ENCODE peak calls at places on chromosomes 6 and 20, in ten cellular contexts. One of them, this sample, is unnamed.
A peak's percentile ranks its signal among the peaks of the same experiment; 100 is the strongest.

GRCh38 chr6:4466769-4467480 is 309.3 kb upstream of the CDYL start:
- DNase-seq in sigmoid colon: no peak
- DNase-seq in HCT116: no peak
- DNase-seq in HL-60: no peak
- DNase-seq in H1: no peak
- DNase-seq in stomach: no peak
- DNase-seq in K562: peak; percentile 19
- DNase-seq in GM23338: no peak
- DNase-seq in suprapubic skin: no peak
- DNase-seq in prostate gland: no peak
- DNase-seq in this sample: no peak

GRCh38 chr6:28258877-28259777 is at the start of gene NKAPL:
- DNase-seq in sigmoid colon: peak; percentile 93
- DNase-seq in HCT116: no peak
- DNase-seq in HL-60: no peak
- DNase-seq in H1: peak; percentile 43
- DNase-seq in stomach: peak; percentile 65
- DNase-seq in K562: no peak
- DNase-seq in GM23338: peak; percentile 61
- DNase-seq in suprapubic skin: peak; percentile 86
- DNase-seq in prostate gland: no peak
- DNase-seq in this sample: peak; percentile 61

GRCh38 chr20:36153754-36154695 is 515 bp upstream of the EPB41L1 start:
- DNase-seq in sigmoid colon: peak; percentile 92
- DNase-seq in HCT116: no peak
- DNase-seq in HL-60: no peak
- DNase-seq in H1: peak; percentile 85
- DNase-seq in stomach: peak; percentile 91
- DNase-seq in K562: peak; percentile 56
- DNase-seq in GM23338: peak; percentile 86
- DNase-seq in suprapubic skin: peak; percentile 89
- DNase-seq in prostate gland: peak; percentile 89
- DNase-seq in this sample: peak; percentile 80

GRCh38 chr6:70281923-70282902 is 20.7 kb downstream of the COL9A1 start:
- DNase-seq in sigmoid colon: no peak
- DNase-seq in HCT116: no peak
- DNase-seq in HL-60: no peak
- DNase-seq in H1: peak; percentile 78
- DNase-seq in stomach: no peak
- DNase-seq in K562: peak; percentile 80
- DNase-seq in GM23338: peak; percentile 81
- DNase-seq in suprapubic skin: no peak
- DNase-seq in prostate gland: no peak
- DNase-seq in this sample: no peak

GRCh38 chr20:47809561-47809960 is 24.3 kb upstream of the SULF2 start:
- DNase-seq in sigmoid colon: peak; percentile 39
- DNase-seq in HCT116: no peak
- DNase-seq in HL-60: no peak
- DNase-seq in H1: no peak
- DNase-seq in stomach: no peak
- DNase-seq in K562: no peak
- DNase-seq in GM23338: no peak
- DNase-seq in suprapubic skin: no peak
- DNase-seq in prostate gland: no peak
- DNase-seq in this sample: no peak

GRCh38 chr6:137666202-137666774 is 172.1 kb upstream of the OLIG3 start:
- DNase-seq in sigmoid colon: no peak
- DNase-seq in HCT116: no peak
- DNase-seq in HL-60: no peak
- DNase-seq in H1: no peak
- DNase-seq in stomach: no peak
- DNase-seq in K562: no peak
- DNase-seq in GM23338: no peak
- DNase-seq in suprapubic skin: no peak
- DNase-seq in prostate gland: no peak
- DNase-seq in this sample: no peak

GRCh38 chr20:48052492-48052870 is 267.2 kb upstream of the SULF2 start:
- DNase-seq in sigmoid colon: no peak
- DNase-seq in HCT116: no peak
- DNase-seq in HL-60: no peak
- DNase-seq in H1: no peak
- DNase-seq in stomach: no peak
- DNase-seq in K562: no peak
- DNase-seq in GM23338: no peak
- DNase-seq in suprapubic skin: no peak
- DNase-seq in prostate gland: no peak
- DNase-seq in this sample: no peak

GRCh38 chr20:9300080-9300479 is 214.3 kb upstream of the LAMP5 start:
- DNase-seq in sigmoid colon: no peak
- DNase-seq in HCT116: no peak
- DNase-seq in HL-60: no peak
- DNase-seq in H1: no peak
- DNase-seq in stomach: no peak
- DNase-seq in K562: no peak
- DNase-seq in GM23338: no peak
- DNase-seq in suprapubic skin: no peak
- DNase-seq in prostate gland: no peak
- DNase-seq in this sample: no peak

GRCh38 chr6:21856844-21857243 is 263.3 kb downstream of the SOX4 start:
- DNase-seq in sigmoid colon: no peak
- DNase-seq in HCT116: no peak
- DNase-seq in HL-60: peak; percentile 64
- DNase-seq in H1: no peak
- DNase-seq in stomach: no peak
- DNase-seq in K562: no peak
- DNase-seq in GM23338: no peak
- DNase-seq in suprapubic skin: no peak
- DNase-seq in prostate gland: no peak
- DNase-seq in this sample: no peak

GRCh38 chr6:129615496-129615895 is 94.5 kb downstream of the ARHGAP18 start:
- DNase-seq in sigmoid colon: no peak
- DNase-seq in HCT116: no peak
- DNase-seq in HL-60: no peak
- DNase-seq in H1: no peak
- DNase-seq in stomach: no peak
- DNase-seq in K562: no peak
- DNase-seq in GM23338: no peak
- DNase-seq in suprapubic skin: no peak
- DNase-seq in prostate gland: no peak
- DNase-seq in this sample: no peak

GRCh38 chr6:12208190-12208589 is 82.0 kb upstream of the EDN1 start:
- DNase-seq in sigmoid colon: no peak
- DNase-seq in HCT116: no peak
- DNase-seq in HL-60: peak; percentile 92
- DNase-seq in H1: no peak
- DNase-seq in stomach: peak; percentile 27
- DNase-seq in K562: no peak
- DNase-seq in GM23338: no peak
- DNase-seq in suprapubic skin: no peak
- DNase-seq in prostate gland: no peak
- DNase-seq in this sample: no peak

DNA sequence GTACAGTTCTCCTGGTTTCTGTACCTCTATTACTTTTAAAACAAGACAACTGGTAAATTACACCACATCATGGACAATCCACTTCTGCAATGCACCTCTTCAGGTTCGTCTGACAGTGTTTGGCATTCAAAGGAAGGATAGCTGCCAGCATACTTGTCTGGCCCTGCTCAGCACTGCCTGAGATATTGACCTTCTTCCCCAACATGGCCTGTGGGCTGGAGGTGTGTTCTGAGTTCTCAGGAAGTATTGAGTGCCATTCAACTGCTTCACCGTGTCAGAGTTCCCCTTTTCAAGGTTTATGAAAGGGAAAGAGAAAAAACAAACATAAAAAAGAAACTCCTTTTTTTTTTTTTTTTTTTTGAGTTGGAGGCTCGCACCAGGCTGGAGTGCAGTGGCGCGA is 267.9 kb upstream of the SASH1 start:
- DNase-seq in sigmoid colon: no peak
- DNase-seq in HCT116: no peak
- DNase-seq in HL-60: no peak
- DNase-seq in H1: no peak
- DNase-seq in stomach: no peak
- DNase-seq in K562: no peak
- DNase-seq in GM23338: no peak
- DNase-seq in suprapubic skin: no peak
- DNase-seq in prostate gland: peak; percentile 6
- DNase-seq in this sample: peak; percentile 64
- TF ChIP-seq POLR2AphosphoS5 in sigmoid colon: no peak
- TF ChIP-seq POLR2AphosphoS5 in HCT116: no peak
- TF ChIP-seq POLR2AphosphoS5 in HL-60: no peak
- TF ChIP-seq POLR2AphosphoS5 in H1: no peak
- TF ChIP-seq POLR2AphosphoS5 in stomach: no peak
- TF ChIP-seq POLR2AphosphoS5 in K562: no peak
- TF ChIP-seq POLR2AphosphoS5 in GM23338: no peak
- TF ChIP-seq POLR2AphosphoS5 in suprapubic skin: no peak
- TF ChIP-seq POLR2AphosphoS5 in prostate gland: no peak
- TF ChIP-seq POLR2AphosphoS5 in this sample: no peak

GRCh38 chr6:18122128-18123093 is at the start of gene NHLRC1:
- DNase-seq in sigmoid colon: peak; percentile 95
- DNase-seq in HCT116: no peak
- DNase-seq in HL-60: peak; percentile 78
- DNase-seq in H1: peak; percentile 87
- DNase-seq in stomach: peak; percentile 91
- DNase-seq in K562: no peak
- DNase-seq in GM23338: peak; percentile 92
- DNase-seq in suprapubic skin: peak; percentile 94
- DNase-seq in prostate gland: peak; percentile 82
- DNase-seq in this sample: peak; percentile 84
- H3K27ac ChIP-seq in sigmoid colon: peak within 1 kb of the TSS; percentile 62
- H3K27ac ChIP-seq in HCT116: no peak within 1 kb of the TSS
- H3K27ac ChIP-seq in HL-60: no peak within 1 kb of the TSS
- H3K27ac ChIP-seq in H1: no peak within 1 kb of the TSS
- H3K27ac ChIP-seq in stomach: peak within 1 kb of the TSS; percentile 20
- H3K27ac ChIP-seq in K562: no peak within 1 kb of the TSS
- H3K27ac ChIP-seq in GM23338: no peak within 1 kb of the TSS
- H3K27ac ChIP-seq in suprapubic skin: peak within 1 kb of the TSS; percentile 64
- H3K27ac ChIP-seq in prostate gland: peak within 1 kb of the TSS; percentile 35
- H3K27ac ChIP-seq in this sample: peak within 1 kb of the TSS; percentile 79

GRCh38 chr20:63815613-63815862 is 15.5 kb downstream of the ZBTB46 start:
- DNase-seq in sigmoid colon: no peak
- DNase-seq in HCT116: no peak
- DNase-seq in HL-60: no peak
- DNase-seq in H1: no peak
- DNase-seq in stomach: no peak
- DNase-seq in K562: no peak
- DNase-seq in GM23338: no peak
- DNase-seq in suprapubic skin: no peak
- DNase-seq in prostate gland: no peak
- DNase-seq in this sample: no peak

GRCh38 chr20:63821824-63822223 is 9.2 kb downstream of the ZBTB46 start:
- DNase-seq in sigmoid colon: no peak
- DNase-seq in HCT116: no peak
- DNase-seq in HL-60: peak; percentile 76
- DNase-seq in H1: no peak
- DNase-seq in stomach: no peak
- DNase-seq in K562: no peak
- DNase-seq in GM23338: no peak
- DNase-seq in suprapubic skin: no peak
- DNase-seq in prostate gland: no peak
- DNase-seq in this sample: no peak

GRCh38 chr20:63815869-63816268 is 15.2 kb downstream of the ZBTB46 start:
- DNase-seq in sigmoid colon: no peak
- DNase-seq in HCT116: no peak
- DNase-seq in HL-60: no peak
- DNase-seq in H1: no peak
- DNase-seq in stomach: no peak
- DNase-seq in K562: no peak
- DNase-seq in GM23338: no peak
- DNase-seq in suprapubic skin: no peak
- DNase-seq in prostate gland: no peak
- DNase-seq in this sample: no peak

GRCh38 chr20:63822276-63822696 is 8.8 kb downstream of the ZBTB46 start:
- DNase-seq in sigmoid colon: no peak
- DNase-seq in HCT116: no peak
- DNase-seq in HL-60: peak; percentile 90
- DNase-seq in H1: no peak
- DNase-seq in stomach: no peak
- DNase-seq in K562: peak; percentile 75
- DNase-seq in GM23338: no peak
- DNase-seq in suprapubic skin: no peak
- DNase-seq in prostate gland: no peak
- DNase-seq in this sample: no peak

DNA sequence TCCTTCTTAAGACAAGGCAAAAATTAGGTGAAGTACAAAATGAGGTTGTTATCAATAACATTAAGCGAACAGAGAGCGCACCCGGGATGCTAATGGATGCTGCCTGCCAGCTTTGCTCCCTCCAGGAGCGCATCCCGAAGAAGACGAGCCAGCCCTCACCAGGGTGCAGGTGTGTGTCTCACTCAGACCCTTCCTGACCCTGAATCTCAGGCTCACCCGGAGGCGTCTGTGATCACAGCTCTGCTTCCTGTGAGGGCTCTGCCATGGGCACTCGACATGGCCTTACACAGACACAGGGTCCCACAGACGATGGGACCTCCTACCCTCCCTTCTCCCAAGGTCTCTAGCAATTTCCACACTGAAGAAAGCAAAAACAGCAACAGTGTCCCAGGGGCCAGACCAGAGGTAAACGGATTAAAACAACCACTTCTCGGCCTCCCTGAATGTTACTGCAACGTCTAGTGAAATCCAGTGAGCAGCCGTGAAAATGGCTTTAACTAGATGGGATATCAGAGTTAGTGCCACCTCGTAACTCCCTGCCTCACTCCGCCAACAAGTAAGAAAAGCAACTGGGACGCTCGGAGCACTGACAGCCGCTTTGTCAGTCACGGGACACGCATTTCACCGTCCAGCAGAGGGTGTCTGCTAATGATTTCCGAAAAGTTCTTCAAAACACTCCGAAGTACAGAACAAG is 11.7 kb downstream of the ZBTB46 start:
- DNase-seq in sigmoid colon: peak; percentile 69
- DNase-seq in HCT116: no peak
- DNase-seq in HL-60: peak; percentile 57
- DNase-seq in H1: no peak
- DNase-seq in stomach: no peak
- DNase-seq in K562: peak; percentile 78
- DNase-seq in GM23338: peak; percentile 59
- DNase-seq in suprapubic skin: no peak
- DNase-seq in prostate gland: no peak
- DNase-seq in this sample: no peak
- TF ChIP-seq CTCF in sigmoid colon: no peak
- TF ChIP-seq CTCF in HCT116: no peak
- TF ChIP-seq CTCF in HL-60: peak; percentile 8
- TF ChIP-seq CTCF in H1: peak; percentile 19
- TF ChIP-seq CTCF in stomach: peak; percentile 7
- TF ChIP-seq CTCF in K562: peak; percentile 65
- TF ChIP-seq CTCF in GM23338: peak; percentile 41
- TF ChIP-seq CTCF in suprapubic skin: no peak
- TF ChIP-seq CTCF in prostate gland: peak; percentile 34
- TF ChIP-seq CTCF in this sample: no peak

DNA sequence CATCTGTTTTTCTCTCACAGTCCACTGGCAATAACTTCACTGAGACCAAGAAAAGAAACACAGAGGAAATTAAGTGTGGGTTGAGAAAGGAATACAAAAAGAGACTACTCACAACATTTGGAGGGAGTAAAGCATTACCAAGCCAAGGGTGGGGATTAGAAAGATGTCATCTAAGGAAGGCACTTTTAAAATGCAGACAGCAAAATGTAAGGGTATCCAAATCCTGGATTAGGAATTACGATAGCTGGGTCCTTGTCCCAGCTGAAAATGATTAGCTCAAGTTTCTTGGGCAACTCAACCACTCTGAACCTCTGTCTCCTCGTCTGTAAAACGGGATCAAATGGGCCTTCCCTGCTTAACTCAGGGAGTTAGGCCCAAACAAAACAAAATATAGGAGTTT is 2.2 kb downstream of the LEMD2 start:
- DNase-seq in sigmoid colon: no peak
- DNase-seq in HCT116: no peak
- DNase-seq in HL-60: no peak
- DNase-seq in H1: no peak
- DNase-seq in stomach: no peak
- DNase-seq in K562: no peak
- DNase-seq in GM23338: no peak
- DNase-seq in suprapubic skin: no peak
- DNase-seq in prostate gland: no peak
- DNase-seq in this sample: no peak
- TF ChIP-seq POLR2AphosphoS5 in sigmoid colon: no peak
- TF ChIP-seq POLR2AphosphoS5 in HCT116: no peak
- TF ChIP-seq POLR2AphosphoS5 in HL-60: no peak
- TF ChIP-seq POLR2AphosphoS5 in H1: no peak
- TF ChIP-seq POLR2AphosphoS5 in stomach: no peak
- TF ChIP-seq POLR2AphosphoS5 in K562: no peak
- TF ChIP-seq POLR2AphosphoS5 in GM23338: no peak
- TF ChIP-seq POLR2AphosphoS5 in suprapubic skin: no peak
- TF ChIP-seq POLR2AphosphoS5 in prostate gland: no peak
- TF ChIP-seq POLR2AphosphoS5 in this sample: no peak

This sample was measured in breast epithelium.